ENCODE peak calls at places on chromosomes 16 and 17, in nine cellular contexts. One of them, this sample, is unnamed.

GRCh38 chr17:3667366-3668278 is 756 bp downstream of the TAX1BP3 start:
- DNase-seq in chondrocyte: no peak
- DNase-seq in astrocyte of the spinal cord: peak; percentile 92
- DNase-seq in HFFc6: peak; percentile 91
- DNase-seq in IMR-90: peak; percentile 91
- DNase-seq in GM12878: no peak
- DNase-seq in nephron progenitor cell: peak; percentile 84
- DNase-seq in BJ: peak; percentile 62
- DNase-seq in foreskin keratinocyte: peak; percentile 82
- DNase-seq in this sample: peak; percentile 62

GRCh38 chr16:55495616-55496289 is 13.1 kb upstream of the LPCAT2 start:
- DNase-seq in chondrocyte: no peak
- DNase-seq in astrocyte of the spinal cord: peak; percentile 91
- DNase-seq in HFFc6: peak; percentile 97
- DNase-seq in IMR-90: peak; percentile 85
- DNase-seq in GM12878: no peak
- DNase-seq in nephron progenitor cell: no peak
- DNase-seq in BJ: peak; percentile 94
- DNase-seq in foreskin keratinocyte: peak; percentile 90
- DNase-seq in this sample: no peak

GRCh38 chr17:82242977-82243647 is 14.3 kb downstream of the SLC16A3 start:
- DNase-seq in chondrocyte: no peak
- DNase-seq in astrocyte of the spinal cord: peak; percentile 83
- DNase-seq in HFFc6: peak; percentile 68
- DNase-seq in IMR-90: peak; percentile 83
- DNase-seq in GM12878: no peak
- DNase-seq in nephron progenitor cell: no peak
- DNase-seq in BJ: no peak
- DNase-seq in foreskin keratinocyte: no peak
- DNase-seq in this sample: no peak

GRCh38 chr17:975321-975982 is 4.1 kb downstream of the NXN start:
- DNase-seq in chondrocyte: no peak
- DNase-seq in astrocyte of the spinal cord: no peak
- DNase-seq in HFFc6: peak; percentile 50
- DNase-seq in IMR-90: no peak
- DNase-seq in GM12878: no peak
- DNase-seq in nephron progenitor cell: no peak
- DNase-seq in BJ: no peak
- DNase-seq in foreskin keratinocyte: no peak
- DNase-seq in this sample: no peak

GRCh38 chr17:60386475-60387058 is 5.4 kb downstream of the USP32 start:
- DNase-seq in chondrocyte: no peak
- DNase-seq in astrocyte of the spinal cord: no peak
- DNase-seq in HFFc6: no peak
- DNase-seq in IMR-90: no peak
- DNase-seq in GM12878: no peak
- DNase-seq in nephron progenitor cell: no peak
- DNase-seq in BJ: no peak
- DNase-seq in foreskin keratinocyte: no peak
- DNase-seq in this sample: no peak

GRCh38 chr17:41792835-41793748 is 6.6 kb upstream of the JUP start:
- DNase-seq in chondrocyte: no peak
- DNase-seq in astrocyte of the spinal cord: no peak
- DNase-seq in HFFc6: no peak
- DNase-seq in IMR-90: peak; percentile 60
- DNase-seq in GM12878: no peak
- DNase-seq in nephron progenitor cell: no peak
- DNase-seq in BJ: no peak
- DNase-seq in foreskin keratinocyte: peak; percentile 87
- DNase-seq in this sample: no peak

GRCh38 chr16:22353188-22353919 is 21.1 kb downstream of the CDR2 start:
- DNase-seq in chondrocyte: no peak
- DNase-seq in astrocyte of the spinal cord: peak; percentile 84
- DNase-seq in HFFc6: peak; percentile 87
- DNase-seq in IMR-90: peak; percentile 89
- DNase-seq in GM12878: peak; percentile 63
- DNase-seq in nephron progenitor cell: no peak
- DNase-seq in BJ: peak; percentile 86
- DNase-seq in foreskin keratinocyte: peak; percentile 65
- DNase-seq in this sample: no peak

GRCh38 chr16:22161999-22162657 is at the start of gene SDR42E2:
- DNase-seq in chondrocyte: no peak
- DNase-seq in astrocyte of the spinal cord: no peak
- DNase-seq in HFFc6: no peak
- DNase-seq in IMR-90: no peak
- DNase-seq in GM12878: no peak
- DNase-seq in nephron progenitor cell: peak; percentile 50
- DNase-seq in BJ: no peak
- DNase-seq in foreskin keratinocyte: no peak
- DNase-seq in this sample: no peak

GRCh38 chr16:74608944-74609343 is 2.0 kb upstream of the GLG1 start:
- DNase-seq in chondrocyte: peak; percentile 15
- DNase-seq in astrocyte of the spinal cord: no peak
- DNase-seq in HFFc6: no peak
- DNase-seq in IMR-90: no peak
- DNase-seq in GM12878: no peak
- DNase-seq in nephron progenitor cell: no peak
- DNase-seq in BJ: no peak
- DNase-seq in foreskin keratinocyte: no peak
- DNase-seq in this sample: no peak

GRCh38 chr16:85934210-85934609 is 35.2 kb downstream of the IRF8 start:
- DNase-seq in chondrocyte: peak; percentile 68
- DNase-seq in astrocyte of the spinal cord: no peak
- DNase-seq in HFFc6: no peak
- DNase-seq in IMR-90: no peak
- DNase-seq in GM12878: no peak
- DNase-seq in nephron progenitor cell: no peak
- DNase-seq in BJ: no peak
- DNase-seq in foreskin keratinocyte: no peak
- DNase-seq in this sample: no peak

GRCh38 chr16:63925221-63925620 is 1196.6 kb downstream of the CDH11 start:
- DNase-seq in chondrocyte: no peak
- DNase-seq in astrocyte of the spinal cord: no peak
- DNase-seq in HFFc6: no peak
- DNase-seq in IMR-90: no peak
- DNase-seq in GM12878: no peak
- DNase-seq in nephron progenitor cell: no peak
- DNase-seq in BJ: no peak
- DNase-seq in foreskin keratinocyte: no peak
- DNase-seq in this sample: no peak

GRCh38 chr17:75044716-75045115 is 2.1 kb downstream of the ATP5PD start:
- DNase-seq in chondrocyte: no peak
- DNase-seq in astrocyte of the spinal cord: no peak
- DNase-seq in HFFc6: no peak
- DNase-seq in IMR-90: no peak
- DNase-seq in GM12878: no peak
- DNase-seq in nephron progenitor cell: no peak
- DNase-seq in BJ: no peak
- DNase-seq in foreskin keratinocyte: no peak
- DNase-seq in this sample: no peak

GRCh38 chr17:40552806-40553693 is 12.2 kb downstream of the CCR7 start:
- DNase-seq in chondrocyte: peak; percentile 22
- DNase-seq in astrocyte of the spinal cord: no peak
- DNase-seq in HFFc6: no peak
- DNase-seq in IMR-90: no peak
- DNase-seq in GM12878: no peak
- DNase-seq in nephron progenitor cell: no peak
- DNase-seq in BJ: no peak
- DNase-seq in foreskin keratinocyte: no peak
- DNase-seq in this sample: no peak

GRCh38 chr17:55769625-55770000 is 18.8 kb downstream of the PCTP start:
- DNase-seq in chondrocyte: no peak
- DNase-seq in astrocyte of the spinal cord: peak; percentile 47
- DNase-seq in HFFc6: peak; percentile 91
- DNase-seq in IMR-90: peak; percentile 87
- DNase-seq in GM12878: no peak
- DNase-seq in nephron progenitor cell: no peak
- DNase-seq in BJ: peak; percentile 36
- DNase-seq in foreskin keratinocyte: peak; percentile 69
- DNase-seq in this sample: no peak

GRCh38 chr16:28189237-28189636 is 22.5 kb downstream of the XPO6 start:
- DNase-seq in chondrocyte: no peak
- DNase-seq in astrocyte of the spinal cord: no peak
- DNase-seq in HFFc6: peak; percentile 30
- DNase-seq in IMR-90: peak; percentile 54
- DNase-seq in GM12878: no peak
- DNase-seq in nephron progenitor cell: no peak
- DNase-seq in BJ: no peak
- DNase-seq in foreskin keratinocyte: no peak
- DNase-seq in this sample: no peak

GRCh38 chr17:16872836-16873653 is 98.9 kb downstream of the TNFRSF13B start:
- DNase-seq in chondrocyte: no peak
- DNase-seq in astrocyte of the spinal cord: no peak
- DNase-seq in HFFc6: no peak
- DNase-seq in IMR-90: no peak
- DNase-seq in GM12878: no peak
- DNase-seq in nephron progenitor cell: peak; percentile 69
- DNase-seq in BJ: no peak
- DNase-seq in foreskin keratinocyte: no peak
- DNase-seq in this sample: peak; percentile 50

DNA sequence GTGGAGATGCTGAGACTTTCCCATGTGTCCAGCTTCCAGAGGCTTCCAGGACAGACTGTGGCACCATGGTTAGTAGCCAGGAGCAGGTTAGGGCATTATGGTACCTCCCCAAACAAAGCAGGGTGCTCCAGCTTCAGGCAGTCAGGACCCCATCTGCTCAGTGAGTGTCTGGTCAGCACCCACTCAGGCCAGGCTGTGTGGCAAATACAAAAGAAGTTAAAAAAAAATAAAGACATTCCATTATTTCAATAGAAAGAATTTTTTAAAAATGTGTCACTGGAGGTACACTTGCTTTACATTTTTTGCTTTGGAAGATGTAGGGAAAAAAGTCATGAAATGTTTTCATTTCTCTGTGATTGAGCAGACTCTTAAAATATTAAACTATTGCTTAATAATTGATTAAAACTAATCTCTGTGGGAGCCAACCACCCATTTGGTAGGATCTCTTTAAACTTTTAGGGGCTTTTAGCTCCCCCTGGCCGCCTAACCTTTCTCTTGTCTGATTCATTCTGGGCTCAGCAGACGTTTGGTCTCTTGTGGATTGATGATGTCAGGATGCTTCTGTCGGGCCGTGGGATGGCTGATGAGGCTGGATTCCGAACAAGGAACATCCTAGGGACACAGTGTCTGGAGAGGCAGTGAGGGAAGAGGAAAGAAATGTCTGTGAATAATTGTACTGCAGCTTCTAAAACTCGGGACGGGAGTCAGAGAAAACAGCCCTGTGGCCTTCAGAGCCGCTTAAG is 28.4 kb upstream of the NPTX1 start:
- DNase-seq in chondrocyte: no peak
- DNase-seq in astrocyte of the spinal cord: peak; percentile 78
- DNase-seq in HFFc6: peak; percentile 61
- DNase-seq in IMR-90: peak; percentile 85
- DNase-seq in GM12878: no peak
- DNase-seq in nephron progenitor cell: no peak
- DNase-seq in BJ: no peak
- DNase-seq in foreskin keratinocyte: no peak
- DNase-seq in this sample: no peak
- TF ChIP-seq CTCF in chondrocyte: peak; percentile 68
- TF ChIP-seq CTCF in astrocyte of the spinal cord: peak; percentile 22
- TF ChIP-seq CTCF in HFFc6: peak; percentile 41
- TF ChIP-seq CTCF in IMR-90: peak; percentile 28
- TF ChIP-seq CTCF in GM12878: no peak
- TF ChIP-seq CTCF in nephron progenitor cell: no peak
- TF ChIP-seq CTCF in BJ: peak; percentile 27
- TF ChIP-seq CTCF in foreskin keratinocyte: no peak
- TF ChIP-seq CTCF in this sample: no peak

GRCh38 chr17:18015603-18016002 is 23.4 kb downstream of the ATPAF2 start:
- DNase-seq in chondrocyte: peak; percentile 15
- DNase-seq in astrocyte of the spinal cord: no peak
- DNase-seq in HFFc6: no peak
- DNase-seq in IMR-90: no peak
- DNase-seq in GM12878: no peak
- DNase-seq in nephron progenitor cell: no peak
- DNase-seq in BJ: no peak
- DNase-seq in foreskin keratinocyte: no peak
- DNase-seq in this sample: no peak
- TF ChIP-seq CTCF in chondrocyte: no peak
- TF ChIP-seq CTCF in astrocyte of the spinal cord: no peak
- TF ChIP-seq CTCF in HFFc6: no peak
- TF ChIP-seq CTCF in IMR-90: no peak
- TF ChIP-seq CTCF in GM12878: no peak
- TF ChIP-seq CTCF in nephron progenitor cell: no peak
- TF ChIP-seq CTCF in BJ: no peak
- TF ChIP-seq CTCF in foreskin keratinocyte: no peak
- TF ChIP-seq CTCF in this sample: no peak

DNA sequence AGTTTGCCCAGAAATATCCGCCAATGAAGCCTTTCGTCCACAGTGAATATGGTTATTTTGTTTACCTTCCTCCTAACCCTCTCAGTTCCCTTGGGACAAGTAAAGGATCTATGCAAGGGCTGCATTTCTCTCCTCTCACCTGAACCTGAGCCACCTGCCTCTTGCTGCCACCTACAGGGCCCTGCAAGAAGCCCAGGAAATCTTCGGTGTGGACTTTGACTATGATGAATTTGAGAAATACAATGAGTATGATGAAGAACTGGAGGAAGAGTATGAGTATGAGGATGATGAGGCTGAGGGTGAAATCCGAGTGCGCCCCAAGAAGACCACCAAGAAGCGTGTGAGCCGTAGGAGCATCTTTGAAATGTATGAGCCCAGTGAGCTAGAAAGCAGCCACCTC is 14.0 kb downstream of the SUPT6H start:
- DNase-seq in chondrocyte: no peak
- DNase-seq in astrocyte of the spinal cord: no peak
- DNase-seq in HFFc6: no peak
- DNase-seq in IMR-90: no peak
- DNase-seq in GM12878: no peak
- DNase-seq in nephron progenitor cell: no peak
- DNase-seq in BJ: no peak
- DNase-seq in foreskin keratinocyte: no peak
- DNase-seq in this sample: no peak
- TF ChIP-seq CTCF in chondrocyte: peak; percentile 47
- TF ChIP-seq CTCF in astrocyte of the spinal cord: peak; percentile 28
- TF ChIP-seq CTCF in HFFc6: peak; percentile 35
- TF ChIP-seq CTCF in IMR-90: no peak
- TF ChIP-seq CTCF in GM12878: peak; percentile 49
- TF ChIP-seq CTCF in nephron progenitor cell: no peak
- TF ChIP-seq CTCF in BJ: peak; percentile 17
- TF ChIP-seq CTCF in foreskin keratinocyte: peak; percentile 67
- TF ChIP-seq CTCF in this sample: no peak

DNA sequence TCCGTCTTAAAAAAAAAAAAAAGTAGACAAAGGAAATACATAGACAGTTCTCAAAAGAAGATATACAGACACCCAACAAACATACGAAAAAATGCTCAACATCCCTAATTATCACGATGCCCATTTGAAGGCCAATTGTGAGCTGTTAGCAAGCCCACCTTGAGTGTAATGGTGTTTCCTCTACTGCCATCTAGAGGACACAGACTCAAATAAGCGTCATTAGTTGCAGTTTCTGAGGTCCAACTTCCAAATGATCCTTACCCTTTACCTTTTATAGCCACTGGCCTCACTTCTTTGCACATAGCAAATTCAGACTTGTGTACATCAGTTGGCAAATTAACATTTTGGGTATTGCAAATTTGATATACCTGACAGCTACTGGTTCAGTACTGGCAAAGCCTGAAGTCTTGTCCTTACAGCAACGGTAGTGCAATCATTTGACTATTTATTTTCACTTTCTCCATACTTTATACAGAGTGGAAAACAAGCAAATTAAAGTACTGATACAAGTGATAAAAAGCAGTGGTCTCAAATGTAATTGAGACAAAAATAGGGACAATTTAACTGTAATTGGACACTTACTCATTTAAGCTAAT is 536.3 kb upstream of the EEF2KMT start:
- DNase-seq in chondrocyte: no peak
- DNase-seq in astrocyte of the spinal cord: peak; percentile 3
- DNase-seq in HFFc6: peak; percentile 16
- DNase-seq in IMR-90: peak; percentile 4
- DNase-seq in GM12878: no peak
- DNase-seq in nephron progenitor cell: no peak
- DNase-seq in BJ: no peak
- DNase-seq in foreskin keratinocyte: peak; percentile 1
- DNase-seq in this sample: no peak
- TF ChIP-seq CTCF in chondrocyte: peak; percentile 67
- TF ChIP-seq CTCF in astrocyte of the spinal cord: peak; percentile 28
- TF ChIP-seq CTCF in HFFc6: peak; percentile 71
- TF ChIP-seq CTCF in IMR-90: no peak
- TF ChIP-seq CTCF in GM12878: peak; percentile 46
- TF ChIP-seq CTCF in nephron progenitor cell: peak; percentile 69
- TF ChIP-seq CTCF in BJ: peak; percentile 7
- TF ChIP-seq CTCF in foreskin keratinocyte: peak; percentile 36
- TF ChIP-seq CTCF in this sample: peak; percentile 71

This sample was measured in neural crest cell.